ENCODE peak calls at places on chromosomes 12 and 14, in five cellular contexts. S is T-cell, B is NCI-H82, H is Daoy, L is astrocyte of the spinal cord. E is an unnamed sample.

GRCh38 chr12:123621101-123621500 is 12.4 kb downstream of the EIF2B1 start:
- DNase-seq in S (no peak), B (peak; percentile 40), H (no peak), L (no peak), E (no peak)

GRCh38 chr14:74271365-74271764 is 31.4 kb downstream of the ABCD4 start:
- DNase-seq in S (no peak), B (no peak), H (no peak), L (no peak), E (no peak)

GRCh38 chr14:60575008-60575407 is 66.1 kb downstream of the SIX6 start:
- DNase-seq in S (no peak), B (no peak), H (no peak), L (no peak), E (no peak)

GRCh38 chr12:19129486-19130223 is at the start of gene PLEKHA5:
- DNase-seq in S (peak; percentile 20), B (peak; percentile 94), H (peak; percentile 85), L (peak; percentile 70), E (peak; percentile 16)

GRCh38 chr14:104506461-104507253 is 72.9 kb upstream of the C14orf180 start:
- DNase-seq in S (no peak), B (no peak), H (no peak), L (no peak), E (no peak)

GRCh38 chr12:39426636-39427245 is 16.2 kb downstream of the KIF21A start:
- DNase-seq in S (no peak), B (no peak), H (peak; percentile 10), L (no peak), E (no peak)

GRCh38 chr14:58133739-58134138 is 18.3 kb downstream of the ARMH4 start:
- DNase-seq in S (no peak), B (no peak), H (peak; percentile 70), L (peak; percentile 66), E (no peak)

GRCh38 chr14:23118506-23119361 is at the start of gene CEBPE:
- DNase-seq in S (no peak), B (no peak), H (no peak), L (no peak), E (no peak)

GRCh38 chr14:68404652-68405183 is 388.1 kb downstream of the ZFP36L1 start:
- DNase-seq in S (no peak), B (no peak), H (no peak), L (no peak), E (no peak)

GRCh38 chr14:72420749-72421452 is 473.0 kb downstream of the DPF3 start:
- DNase-seq in S (peak; percentile 48), B (peak; percentile 75), H (peak; percentile 72), L (peak; percentile 66), E (peak; percentile 45)

GRCh38 chr12:16526693-16527092 is 79.3 kb downstream of the LMO3 start:
- DNase-seq in S (no peak), B (no peak), H (peak; percentile 28), L (peak; percentile 64), E (no peak)

GRCh38 chr12:6626654-6627283 is 9.0 kb downstream of the LPAR5 start:
- DNase-seq in S (no peak), B (no peak), H (peak; percentile 35), L (no peak), E (no peak)

GRCh38 chr12:29343022-29343799 is 37.8 kb downstream of the ERGIC2 start:
- DNase-seq in S (no peak), B (no peak), H (no peak), L (no peak), E (no peak)

GRCh38 chr14:79543966-79544365 is 667.3 kb downstream of the DIO2 start:
- DNase-seq in S (no peak), B (peak; percentile 26), H (peak; percentile 22), L (peak; percentile 82), E (no peak)

GRCh38 chr14:72451081-72451972 is 442.6 kb downstream of the DPF3 start:
- DNase-seq in S (peak; percentile 35), B (peak; percentile 65), H (peak; percentile 43), L (no peak), E (no peak)

GRCh38 chr12:12705833-12706520 is 10.0 kb upstream of the GPR19 start:
- DNase-seq in S (peak; percentile 79), B (no peak), H (peak; percentile 25), L (no peak), E (no peak)

GRCh38 chr12:66693901-66694513 is 15.1 kb upstream of the GRIP1 start:
- DNase-seq in S (peak; percentile 5), B (peak; percentile 88), H (peak; percentile 59), L (peak; percentile 76), E (no peak)

GRCh38 chr14:53748691-53749090 is 207.9 kb downstream of the BMP4 start:
- DNase-seq in S (no peak), B (no peak), H (no peak), L (no peak), E (no peak)

GRCh38 chr12:111590552-111590951 is 8.6 kb downstream of the ATXN2 start:
- DNase-seq in S (no peak), B (no peak), H (no peak), L (no peak), E (no peak)

GRCh38 chr12:124377981-124378509 is 83.2 kb downstream of the RFLNA start:
- DNase-seq in S (no peak), B (no peak), H (no peak), L (no peak), E (no peak)

E was measured in activated B cell treated with CpG ODN at 0.5 μM for 24 hours.